ENCODE peak calls at places on chromosomes 7 and 10, in seven cellular contexts. E, Q, K, J, S, T and C are unnamed samples.

GRCh38 chr10:131729361-131729760 is 171.4 kb upstream of the PPP2R2D start:
- DNase-seq in S (no peak), Q (no peak), K (no peak), E (no peak), J (no peak), T (no peak), C (no peak)

GRCh38 chr10:89458289-89458688 is 43.9 kb downstream of the IFIT5 start:
- DNase-seq in E (no peak), S (no peak), K (peak), J (no peak), T (peak), Q (peak), C (peak)

GRCh38 chr7:69714886-69715571 is 116.8 kb downstream of the AUTS2 start:
- DNase-seq in Q (peak), K (no peak), S (no peak), J (no peak), T (peak), E (no peak), C (peak)

GRCh38 chr10:97904576-97904975 is 54.9 kb downstream of the GOLGA7B start:
- DNase-seq in S (no peak), K (no peak), E (no peak), T (no peak), Q (no peak), J (peak), C (no peak)

GRCh38 chr7:65978891-65979582 is 3.0 kb downstream of the GUSB start:
- DNase-seq in T (no peak), Q (no peak), K (no peak), E (no peak), J (peak), S (no peak), C (no peak)

GRCh38 chr10:79242620-79243152 is 104.6 kb upstream of the PPIF start:
- DNase-seq in J (peak), K (peak), Q (peak), E (peak), T (no peak), S (peak), C (peak)

GRCh38 chr7:6392712-6393666 is 54.8 kb downstream of the DAGLB start:
- DNase-seq in J (peak), T (no peak), E (peak), S (no peak), K (peak), Q (peak), C (peak)

GRCh38 chr10:34091796-34092195 is 723.3 kb downstream of the PARD3 start:
- DNase-seq in K (no peak), J (no peak), T (no peak), E (no peak), S (no peak), Q (no peak), C (no peak)

GRCh38 chr10:97792058-97792721 is 20.4 kb upstream of the SFRP5 start:
- DNase-seq in T (peak), S (peak), Q (peak), E (peak), J (peak), K (peak), C (peak)

GRCh38 chr7:27123477-27124053 is 7.0 kb downstream of the HOXA4 start:
- DNase-seq in S (no peak), K (no peak), Q (no peak), T (no peak), J (peak), E (no peak), C (no peak)